ENCODE peak calls at places on chromosomes 7 and 10, in five cellular contexts. D is GM23248; W is Karpas-422; G is left lung; K is CD4-positive, CD25-positive, alpha-beta regulatory T cell. J is an unnamed sample. For H3K9me3, the result is how much of the 10 kb centered on the place peaks cover.

GRCh38 chr7:20172736-20173334 is 44.3 kb downstream of the MACC1 start:
- DNase-seq in G (no peak), W (peak), D (peak), K (no peak), J (no peak)

GRCh38 chr10:124282326-124282725 is 136.4 kb downstream of the OAT start:
- DNase-seq in G (peak), K (no peak), D (no peak), W (no peak), J (no peak)

GRCh38 chr10:118518095-118518494 is 77.4 kb downstream of the PRLHR start:
- DNase-seq in G (no peak), K (no peak), W (no peak), D (no peak), J (no peak)

GRCh38 chr10:68989317-68989990 is 851 bp downstream of the KIFBP start:
- DNase-seq in K (no peak), D (peak), W (no peak), G (no peak), J (no peak)

GRCh38 chr7:1042161-1042833 is 2.0 kb upstream of the GPR146 start:
- DNase-seq in W (no peak), K (no peak), G (no peak), D (no peak), J (no peak)

GRCh38 chr10:1410032-1410431 is 327.3 kb downstream of the ADARB2 start:
- DNase-seq in W (no peak), D (no peak), G (no peak), K (no peak), J (no peak)

GRCh38 chr10:112981553-112981952 is 31.5 kb downstream of the TCF7L2 start:
- DNase-seq in G (no peak), K (no peak), W (no peak), D (no peak), J (no peak)

GRCh38 chr7:26393855-26394254 is 102.2 kb downstream of the SNX10 start:
- DNase-seq in W (no peak), D (no peak), G (no peak), K (no peak), J (no peak)

GRCh38 chr7:29857654-29858053 is 51.3 kb downstream of the WIPF3 start:
- DNase-seq in D (no peak), G (no peak), W (no peak), K (no peak), J (no peak)

GRCh38 chr7:128065872-128066271 is 34.6 kb upstream of the LRRC4 start:
- DNase-seq in W (no peak), G (no peak), D (no peak), K (no peak), J (no peak)

GRCh38 chr10:91409069-91409868 is 875 bp upstream of the HECTD2 start:
- DNase-seq in W (peak), G (peak), K (no peak), D (peak), J (peak)

DNA sequence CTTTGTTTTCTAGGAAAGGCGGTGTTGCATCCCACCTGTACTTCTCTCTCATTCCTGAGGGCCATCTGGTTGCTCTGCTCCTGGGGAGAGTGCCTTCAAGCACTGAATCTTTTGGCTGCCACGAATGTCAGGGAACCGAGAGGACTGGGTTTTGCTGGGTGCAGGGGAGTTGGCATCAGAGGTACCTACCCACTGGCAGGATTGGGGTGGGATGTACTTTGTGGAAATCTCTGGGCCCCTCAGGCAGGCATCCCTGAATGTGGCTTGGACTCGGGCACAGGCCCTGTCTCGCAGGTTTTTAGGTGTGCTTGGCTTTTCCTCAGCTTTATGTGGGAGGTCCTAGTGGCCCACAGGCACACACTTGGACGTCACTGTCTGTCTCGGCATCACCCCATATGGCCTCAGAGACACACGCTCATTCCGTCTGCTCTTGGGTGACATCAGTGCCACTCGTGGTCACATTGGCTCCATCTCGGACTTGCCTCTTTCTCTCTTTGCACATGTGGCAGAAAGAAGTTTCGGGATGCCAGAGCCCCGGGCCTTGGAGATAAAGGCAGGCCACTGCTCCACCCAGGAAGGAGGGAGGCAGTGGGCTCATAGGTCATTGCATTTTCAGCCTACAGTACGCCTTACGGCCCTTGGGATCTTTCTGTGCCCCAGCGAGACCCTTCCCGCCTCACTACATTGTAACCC is 325.6 kb downstream of the ZNF716 start:
- DNase-seq in W (no peak), K (no peak), D (no peak), G (no peak), J (no peak)
- H3K9me3 ChIP-seq in W (under half), K (under half), D (under half), G (half or more), J (under half)

DNA sequence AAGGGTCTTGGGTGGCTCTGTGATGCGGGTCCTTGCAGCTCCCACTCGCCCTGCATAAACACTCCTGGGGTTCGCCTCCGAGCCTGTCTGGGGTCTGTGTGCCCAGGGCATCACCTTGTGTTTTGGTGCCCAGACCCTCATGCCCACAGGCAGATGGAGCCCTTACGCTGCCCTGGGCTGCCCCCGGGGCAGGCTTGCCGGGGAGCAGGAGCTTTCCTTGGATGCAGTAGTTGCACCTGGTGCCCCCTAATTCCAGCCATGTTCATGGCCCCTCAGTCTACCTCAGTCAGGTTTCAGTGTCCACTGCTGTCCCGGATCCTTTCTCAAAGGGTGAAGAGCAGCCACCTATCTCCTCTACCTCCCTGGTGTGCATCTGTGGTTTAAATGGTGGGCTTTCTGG is 396.0 kb downstream of the PTPRN2 start:
- DNase-seq in D (no peak), G (no peak), K (no peak), W (no peak), J (no peak)
- H3K9me3 ChIP-seq in D (under half), G (half or more), K (under half), W (under half), J (under half)

DNA sequence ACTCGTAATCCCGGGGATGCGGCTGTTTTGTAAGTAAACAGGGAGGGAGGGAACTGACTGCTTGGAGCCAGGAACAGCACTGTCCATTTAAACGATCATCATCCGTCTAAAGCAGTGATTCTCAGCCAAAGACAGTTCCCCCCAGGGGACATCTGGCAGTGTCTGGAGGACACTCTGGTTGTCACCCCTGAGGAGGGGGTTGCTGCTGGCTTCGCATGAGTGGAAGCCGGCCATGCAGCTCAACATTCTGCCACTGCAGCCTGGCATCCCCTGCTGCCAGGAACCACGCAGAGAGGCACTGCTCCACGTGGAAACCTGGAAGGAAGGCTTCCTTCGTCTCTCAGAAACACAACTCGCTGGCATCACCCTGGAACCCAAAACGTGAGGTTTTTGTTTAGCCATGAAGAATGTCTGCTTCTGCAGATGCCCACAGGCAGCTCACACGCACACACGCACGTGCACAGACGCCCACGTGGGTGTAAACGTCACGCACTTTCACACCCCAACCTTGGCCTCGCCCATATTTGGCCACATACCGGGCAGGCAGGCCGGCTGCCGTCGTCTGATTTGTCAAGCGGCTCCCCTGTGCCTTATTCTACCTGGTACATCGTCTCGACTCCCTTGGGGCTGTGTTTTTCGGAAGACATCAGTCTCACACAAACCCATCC is 127.4 kb upstream of the PPP2R2D start:
- DNase-seq in W (no peak), K (no peak), G (no peak), D (no peak), J (no peak)
- H3K9me3 ChIP-seq in W (under half), K (under half), G (under half), D (under half), J (under half)

GRCh38 chr7:4265676-4266075 is 416.4 kb upstream of the FOXK1 start:
- DNase-seq in G (no peak), K (no peak), D (no peak), W (no peak), J (no peak)

GRCh38 chr7:4268040-4268965 is 413.8 kb upstream of the FOXK1 start:
- DNase-seq in K (no peak), G (no peak), D (no peak), W (no peak), J (no peak)

GRCh38 chr7:4267326-4268039 is 414.6 kb upstream of the FOXK1 start:
- DNase-seq in K (no peak), W (no peak), D (no peak), G (no peak), J (no peak)

GRCh38 chr7:4265056-4265455 is 417.0 kb upstream of the FOXK1 start:
- DNase-seq in K (no peak), W (no peak), G (no peak), D (no peak), J (no peak)

DNA sequence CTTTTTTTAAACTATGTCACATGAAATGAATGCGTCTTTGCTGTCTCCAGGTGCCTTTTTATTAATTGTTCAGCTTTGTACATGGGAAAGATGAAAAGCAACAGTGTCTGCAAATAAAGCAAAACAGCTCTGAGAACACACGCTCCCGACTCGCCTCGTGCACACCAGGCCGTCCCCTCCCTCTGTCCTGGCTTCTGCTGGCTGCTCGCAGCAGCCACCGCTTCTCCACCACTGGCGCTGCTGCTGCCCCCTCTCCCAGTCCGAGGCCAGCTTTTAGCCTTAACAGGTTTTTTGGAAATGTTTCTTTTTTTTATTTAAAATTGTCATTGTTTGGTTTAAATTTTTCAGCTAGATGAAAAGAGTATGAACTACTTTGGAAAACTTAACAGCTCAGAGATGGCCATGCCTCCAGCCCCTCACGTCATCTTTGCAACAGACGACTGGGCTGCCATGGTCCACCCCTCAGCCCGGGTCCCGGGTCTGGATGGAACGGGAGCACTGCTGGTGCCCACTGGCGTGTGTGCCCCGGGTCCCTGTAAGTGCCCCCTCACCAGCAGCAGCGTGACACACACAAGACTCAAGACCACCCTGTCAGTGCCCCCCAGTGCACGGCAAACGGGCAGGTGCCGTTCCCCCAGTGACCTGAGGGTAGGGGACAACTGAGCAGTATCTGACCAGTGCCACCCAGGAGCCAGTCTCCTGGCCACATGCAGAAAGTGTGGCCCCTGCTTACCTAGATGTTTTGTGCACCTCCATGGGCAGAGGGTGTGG is 415.6 kb upstream of the FOXK1 start:
- DNase-seq in G (no peak), K (no peak), D (no peak), W (no peak), J (no peak)
- H3K9me3 ChIP-seq in G (under half), K (under half), D (under half), W (under half), J (under half)

GRCh38 chr7:158310924-158311713 is 276.5 kb downstream of the PTPRN2 start:
- DNase-seq in K (no peak), W (no peak), D (no peak), G (no peak), J (no peak)
- H3K9me3 ChIP-seq in K (under half), W (under half), D (under half), G (half or more), J (under half)

GRCh38 chr7:14740606-14741005 is 161.9 kb downstream of the DGKB start:
- DNase-seq in W (no peak), G (no peak), K (no peak), D (no peak), J (no peak)
- H3K9me3 ChIP-seq in W (under half), G (half or more), K (under half), D (under half), J (under half)

GRCh38 chr10:111037868-111038267 is 39.0 kb upstream of the ADRA2A start:
- DNase-seq in D (peak), W (no peak), K (no peak), G (no peak), J (no peak)
- H3K9me3 ChIP-seq in D (under half), W (under half), K (under half), G (under half), J (under half)

J was measured in T-helper 17 cell.